ENCODE peak calls at places on chromosome 6, in six cellular contexts. H, C, S, R, F and J are unnamed samples.
A peak's percentile ranks its signal among the peaks of the same experiment; 100 is the strongest.

GRCh38 chr6:123997223-123997622 is 193.6 kb downstream of the NKAIN2 start:
- DNase-seq in C (no peak), R (no peak), S (no peak), H (no peak), F (peak; percentile 0), J (no peak)

GRCh38 chr6:19849196-19849595 is 12.0 kb downstream of the ID4 start:
- DNase-seq in H (no peak), R (no peak), C (no peak), S (no peak), F (no peak), J (no peak)

GRCh38 chr6:108746411-108746810 is 101.8 kb upstream of the ARMC2 start:
- DNase-seq in C (peak; percentile 60), S (no peak), R (no peak), F (no peak), H (no peak), J (no peak)

GRCh38 chr6:151289399-151290007 is 49.7 kb downstream of the AKAP12 start:
- DNase-seq in S (no peak), C (no peak), H (no peak), F (no peak), R (no peak), J (peak; percentile 52)

GRCh38 chr6:55868910-55869479 is 6.4 kb downstream of the BMP5 start:
- DNase-seq in R (no peak), C (no peak), S (no peak), H (peak; percentile 98), F (no peak), J (no peak)

GRCh38 chr6:148518371-148519156 is 175.9 kb downstream of the SASH1 start:
- DNase-seq in F (no peak), H (no peak), C (no peak), S (no peak), R (no peak), J (peak; percentile 16)

GRCh38 chr6:137728386-137729349 is 138.4 kb upstream of the TNFAIP3 start:
- DNase-seq in F (no peak), C (no peak), S (no peak), R (peak; percentile 76), H (peak; percentile 85), J (peak; percentile 100)

GRCh38 chr6:80541186-80541585 is 434.7 kb downstream of the BCKDHB start:
- DNase-seq in F (no peak), R (no peak), S (no peak), C (no peak), H (peak; percentile 89), J (peak; percentile 70)

GRCh38 chr6:116522896-116523295 is 11.5 kb downstream of the CALHM5 start:
- DNase-seq in H (no peak), F (no peak), S (no peak), C (no peak), R (no peak), J (no peak)

GRCh38 chr6:52390361-52390727 is 28.4 kb downstream of the PAQR8 start:
- DNase-seq in F (peak; percentile 55), C (no peak), R (no peak), H (peak; percentile 86), S (no peak), J (peak; percentile 55)

GRCh38 chr6:34232901-34233300 is 3.8 kb upstream of the HMGA1 start:
- DNase-seq in R (no peak), F (no peak), H (no peak), S (no peak), C (peak; percentile 77), J (peak; percentile 60)

GRCh38 chr6:135936606-135937005 is 85.1 kb downstream of the PDE7B start:
- DNase-seq in R (peak; percentile 29), S (peak; percentile 51), C (no peak), F (no peak), H (peak; percentile 96), J (peak; percentile 97)

GRCh38 chr6:135159531-135159930 is 21.6 kb upstream of the MYB start:
- DNase-seq in H (no peak), S (no peak), F (peak; percentile 25), C (no peak), R (peak; percentile 18), J (no peak)

GRCh38 chr6:1553562-1554088 is 56.1 kb upstream of the FOXC1 start:
- DNase-seq in F (no peak), H (no peak), C (no peak), S (no peak), R (no peak), J (no peak)
- H3K4me3 ChIP-seq in F (no peak overlapping the region), H (no peak overlapping the region), C (no peak overlapping the region), S (no peak overlapping the region), R (no peak overlapping the region), J (peak overlapping the region; percentile 76)

GRCh38 chr6:11616200-11616611 is 78.7 kb downstream of the TMEM170B start:
- DNase-seq in F (no peak), S (no peak), H (no peak), C (peak; percentile 78), R (no peak), J (peak; percentile 88)

GRCh38 chr6:11615214-11615602 is 77.7 kb downstream of the TMEM170B start:
- DNase-seq in F (no peak), S (no peak), R (no peak), C (no peak), H (peak; percentile 71), J (peak; percentile 47)

GRCh38 chr6:11621119-11621518 is 83.6 kb downstream of the TMEM170B start:
- DNase-seq in H (no peak), C (no peak), S (no peak), R (no peak), F (no peak), J (no peak)

GRCh38 chr6:11622156-11622555 is 84.6 kb downstream of the TMEM170B start:
- DNase-seq in C (peak; percentile 61), S (no peak), H (no peak), R (no peak), F (no peak), J (no peak)

DNA sequence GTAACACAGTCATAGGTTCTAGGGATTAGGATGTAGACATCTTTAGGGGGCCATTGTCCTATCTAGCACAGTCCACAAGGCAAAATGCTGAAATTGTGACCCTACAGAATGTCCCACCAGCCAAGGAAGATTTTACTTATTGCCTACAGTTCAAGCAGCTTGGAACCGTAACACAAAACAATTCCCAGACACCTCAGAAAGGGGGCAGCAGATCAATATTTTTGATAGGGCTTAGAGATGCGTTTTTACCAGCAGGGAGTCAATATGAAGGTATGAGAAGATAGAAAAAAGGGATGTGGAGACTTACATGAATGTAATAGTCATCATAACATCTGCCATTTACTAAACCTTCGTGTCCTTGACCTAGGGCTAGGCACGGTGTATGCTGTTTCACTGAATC is 81.0 kb downstream of the TMEM170B start:
- DNase-seq in C (peak; percentile 32), H (peak; percentile 56), F (peak; percentile 3), R (no peak), S (peak; percentile 13), J (no peak)
- TF ChIP-seq CTCF in C (no peak), H (peak; percentile 69), F (peak; percentile 65), R (no peak), S (peak; percentile 28), J (peak; percentile 33)

GRCh38 chr6:41707565-41708200 is 27.7 kb downstream of the TFEB start:
- DNase-seq in F (peak; percentile 71), R (peak; percentile 41), H (no peak), S (no peak), C (no peak), J (no peak)
- H3K4me3 ChIP-seq in F (peak overlapping the region; percentile 69), R (no peak overlapping the region), H (no peak overlapping the region), S (no peak overlapping the region), C (no peak overlapping the region), J (no peak overlapping the region)

GRCh38 chr6:2877057-2877882 is 25.8 kb downstream of the SERPINB9 start:
- DNase-seq in C (no peak), S (peak; percentile 43), H (peak; percentile 59), R (no peak), F (no peak), J (peak; percentile 46)
- TF ChIP-seq CTCF in C (no peak), S (no peak), H (no peak), R (no peak), F (no peak), J (no peak)

DNA sequence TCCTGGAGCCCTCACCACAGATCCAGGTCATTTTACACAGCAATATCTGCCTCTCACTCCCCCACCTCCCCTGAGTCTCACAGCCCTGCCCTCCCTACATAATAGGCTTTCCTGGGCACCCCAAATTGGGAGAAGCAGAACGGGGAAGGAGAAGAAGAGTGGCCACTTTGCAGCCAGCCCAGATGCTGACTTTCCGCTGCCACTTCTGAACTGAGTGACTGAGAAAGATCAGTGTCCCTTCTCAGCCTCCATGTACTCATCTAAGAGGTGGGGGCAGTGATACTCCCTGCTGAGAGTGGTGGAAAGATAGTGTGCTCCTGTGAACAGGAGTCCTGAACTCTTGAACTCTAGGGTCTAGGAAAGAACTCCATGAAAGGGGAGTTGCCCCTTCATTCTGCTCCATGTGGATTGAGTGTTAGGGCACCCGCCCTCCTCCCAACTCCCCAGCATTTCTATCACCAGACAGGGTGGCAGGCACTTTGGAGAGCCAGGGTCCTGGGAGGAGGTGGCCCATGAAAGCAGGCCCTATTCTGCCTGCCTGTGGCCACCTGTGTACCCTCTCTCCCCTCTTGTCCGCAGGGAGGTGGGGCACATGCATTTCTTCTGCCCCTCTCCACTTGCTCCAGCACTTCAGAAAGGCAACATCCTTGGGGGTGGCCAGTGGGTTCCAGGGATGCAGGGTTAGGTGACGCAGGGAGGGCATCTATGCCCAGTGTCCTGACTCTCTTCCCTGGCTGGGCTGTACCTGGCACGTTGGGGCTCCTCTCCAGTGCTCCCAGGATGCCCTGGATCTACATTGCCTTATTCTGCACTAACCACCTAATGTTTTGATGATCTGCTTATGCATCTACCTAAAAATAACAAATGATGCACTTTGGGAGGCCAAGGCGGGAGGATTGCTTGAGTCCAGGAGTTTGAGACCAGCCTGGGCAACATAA is 38.3 kb upstream of the MRPS18A start:
- DNase-seq in H (no peak), F (no peak), R (no peak), S (no peak), C (no peak), J (no peak)
- H3K4me3 ChIP-seq in H (no peak overlapping the region), F (no peak overlapping the region), R (no peak overlapping the region), S (no peak overlapping the region), C (no peak overlapping the region), J (no peak overlapping the region)